ENCODE peak calls at places on chromosomes 16 and 17, in four cellular contexts. One of them, this sample, is unnamed.

GRCh38 chr17:59331929-59332889 is 754 bp downstream of the YPEL2 start:
- DNase-seq in head of caudate nucleus: peak
- DNase-seq in stimulated activated CD8-positive, alpha-beta memory T cell treated with anti-CD3 and anti-CD28 coated beads, Interleukin-4, amount 100 ng/mL, for 1 hour: no peak
- DNase-seq in GM13976: peak
- DNase-seq in this sample: peak

GRCh38 chr16:720507-720989 is 398 bp upstream of the ANTKMT start:
- DNase-seq in head of caudate nucleus: no peak
- DNase-seq in stimulated activated CD8-positive, alpha-beta memory T cell treated with anti-CD3 and anti-CD28 coated beads, Interleukin-4, amount 100 ng/mL, for 1 hour: no peak
- DNase-seq in GM13976: peak
- DNase-seq in this sample: peak

GRCh38 chr17:6554336-6554735 is 2.0 kb downstream of the PITPNM3 start:
- DNase-seq in head of caudate nucleus: no peak
- DNase-seq in stimulated activated CD8-positive, alpha-beta memory T cell treated with anti-CD3 and anti-CD28 coated beads, Interleukin-4, amount 100 ng/mL, for 1 hour: no peak
- DNase-seq in GM13976: no peak
- DNase-seq in this sample: no peak

GRCh38 chr16:48132696-48133095 is 23.1 kb downstream of the ABCC12 start:
- DNase-seq in head of caudate nucleus: no peak
- DNase-seq in stimulated activated CD8-positive, alpha-beta memory T cell treated with anti-CD3 and anti-CD28 coated beads, Interleukin-4, amount 100 ng/mL, for 1 hour: no peak
- DNase-seq in GM13976: no peak
- DNase-seq in this sample: no peak

GRCh38 chr16:21626659-21627277 is 25.6 kb downstream of the IGSF6 start:
- DNase-seq in head of caudate nucleus: peak
- DNase-seq in stimulated activated CD8-positive, alpha-beta memory T cell treated with anti-CD3 and anti-CD28 coated beads, Interleukin-4, amount 100 ng/mL, for 1 hour: no peak
- DNase-seq in GM13976: no peak
- DNase-seq in this sample: peak

GRCh38 chr16:80543162-80543561 is 2.4 kb downstream of the DYNLRB2 start:
- DNase-seq in head of caudate nucleus: no peak
- DNase-seq in stimulated activated CD8-positive, alpha-beta memory T cell treated with anti-CD3 and anti-CD28 coated beads, Interleukin-4, amount 100 ng/mL, for 1 hour: no peak
- DNase-seq in GM13976: no peak
- DNase-seq in this sample: no peak

GRCh38 chr16:6160871-6161270 is 1063.3 kb upstream of the EEF2KMT start:
- DNase-seq in head of caudate nucleus: no peak
- DNase-seq in stimulated activated CD8-positive, alpha-beta memory T cell treated with anti-CD3 and anti-CD28 coated beads, Interleukin-4, amount 100 ng/mL, for 1 hour: no peak
- DNase-seq in GM13976: no peak
- DNase-seq in this sample: peak

GRCh38 chr16:3625331-3625730 is 13.9 kb upstream of the SLX4 start:
- DNase-seq in head of caudate nucleus: no peak
- DNase-seq in stimulated activated CD8-positive, alpha-beta memory T cell treated with anti-CD3 and anti-CD28 coated beads, Interleukin-4, amount 100 ng/mL, for 1 hour: no peak
- DNase-seq in GM13976: no peak
- DNase-seq in this sample: no peak

GRCh38 chr16:89904606-89905510 is 13.8 kb upstream of the MC1R start:
- DNase-seq in head of caudate nucleus: no peak
- DNase-seq in stimulated activated CD8-positive, alpha-beta memory T cell treated with anti-CD3 and anti-CD28 coated beads, Interleukin-4, amount 100 ng/mL, for 1 hour: no peak
- DNase-seq in GM13976: no peak
- DNase-seq in this sample: no peak

GRCh38 chr17:1720856-1721386 is 3.6 kb upstream of the WDR81 start:
- DNase-seq in head of caudate nucleus: peak
- DNase-seq in stimulated activated CD8-positive, alpha-beta memory T cell treated with anti-CD3 and anti-CD28 coated beads, Interleukin-4, amount 100 ng/mL, for 1 hour: peak
- DNase-seq in GM13976: peak
- DNase-seq in this sample: peak

GRCh38 chr17:75370288-75370687 is 35.2 kb downstream of the GRB2 start:
- DNase-seq in head of caudate nucleus: peak
- DNase-seq in stimulated activated CD8-positive, alpha-beta memory T cell treated with anti-CD3 and anti-CD28 coated beads, Interleukin-4, amount 100 ng/mL, for 1 hour: no peak
- DNase-seq in GM13976: no peak
- DNase-seq in this sample: no peak

GRCh38 chr16:24071990-24072389 is 184.1 kb upstream of the CACNG3 start:
- DNase-seq in head of caudate nucleus: no peak
- DNase-seq in stimulated activated CD8-positive, alpha-beta memory T cell treated with anti-CD3 and anti-CD28 coated beads, Interleukin-4, amount 100 ng/mL, for 1 hour: no peak
- DNase-seq in GM13976: no peak
- DNase-seq in this sample: no peak

GRCh38 chr17:74513987-74514631 is 17.2 kb downstream of the CD300LB start:
- DNase-seq in head of caudate nucleus: no peak
- DNase-seq in stimulated activated CD8-positive, alpha-beta memory T cell treated with anti-CD3 and anti-CD28 coated beads, Interleukin-4, amount 100 ng/mL, for 1 hour: peak
- DNase-seq in GM13976: no peak
- DNase-seq in this sample: peak

GRCh38 chr17:1641065-1641403 is 4.5 kb downstream of the SCARF1 start:
- DNase-seq in head of caudate nucleus: no peak
- DNase-seq in stimulated activated CD8-positive, alpha-beta memory T cell treated with anti-CD3 and anti-CD28 coated beads, Interleukin-4, amount 100 ng/mL, for 1 hour: no peak
- DNase-seq in GM13976: no peak
- DNase-seq in this sample: no peak

GRCh38 chr16:1774456-1774795 is 1.5 kb upstream of the MRPS34 start:
- DNase-seq in head of caudate nucleus: no peak
- DNase-seq in stimulated activated CD8-positive, alpha-beta memory T cell treated with anti-CD3 and anti-CD28 coated beads, Interleukin-4, amount 100 ng/mL, for 1 hour: no peak
- DNase-seq in GM13976: no peak
- DNase-seq in this sample: no peak

GRCh38 chr16:73166972-73167550 is 119.1 kb upstream of the ZFHX3 start:
- DNase-seq in head of caudate nucleus: no peak
- DNase-seq in stimulated activated CD8-positive, alpha-beta memory T cell treated with anti-CD3 and anti-CD28 coated beads, Interleukin-4, amount 100 ng/mL, for 1 hour: no peak
- DNase-seq in GM13976: no peak
- DNase-seq in this sample: no peak

GRCh38 chr17:28041844-28042656 is 427 bp upstream of the NLK start:
- DNase-seq in head of caudate nucleus: no peak
- DNase-seq in stimulated activated CD8-positive, alpha-beta memory T cell treated with anti-CD3 and anti-CD28 coated beads, Interleukin-4, amount 100 ng/mL, for 1 hour: no peak
- DNase-seq in GM13976: no peak
- DNase-seq in this sample: no peak

GRCh38 chr17:61498595-61498994 is 46.4 kb downstream of the TBX4 start:
- DNase-seq in head of caudate nucleus: no peak
- DNase-seq in stimulated activated CD8-positive, alpha-beta memory T cell treated with anti-CD3 and anti-CD28 coated beads, Interleukin-4, amount 100 ng/mL, for 1 hour: no peak
- DNase-seq in GM13976: no peak
- DNase-seq in this sample: no peak

GRCh38 chr16:65728172-65728571 is 606.3 kb upstream of the CDH11 start:
- DNase-seq in head of caudate nucleus: no peak
- DNase-seq in stimulated activated CD8-positive, alpha-beta memory T cell treated with anti-CD3 and anti-CD28 coated beads, Interleukin-4, amount 100 ng/mL, for 1 hour: no peak
- DNase-seq in GM13976: no peak
- DNase-seq in this sample: no peak

GRCh38 chr16:47787695-47788094 is 326.6 kb downstream of the PHKB start:
- DNase-seq in head of caudate nucleus: no peak
- DNase-seq in stimulated activated CD8-positive, alpha-beta memory T cell treated with anti-CD3 and anti-CD28 coated beads, Interleukin-4, amount 100 ng/mL, for 1 hour: no peak
- DNase-seq in GM13976: no peak
- DNase-seq in this sample: no peak

GRCh38 chr16:71807905-71808592 is 585 bp downstream of the AP1G1 start:
- DNase-seq in head of caudate nucleus: peak
- DNase-seq in stimulated activated CD8-positive, alpha-beta memory T cell treated with anti-CD3 and anti-CD28 coated beads, Interleukin-4, amount 100 ng/mL, for 1 hour: peak
- DNase-seq in GM13976: peak
- DNase-seq in this sample: peak

GRCh38 chr17:73645050-73645871 is 1.0 kb upstream of the SDK2 start:
- DNase-seq in head of caudate nucleus: peak
- DNase-seq in stimulated activated CD8-positive, alpha-beta memory T cell treated with anti-CD3 and anti-CD28 coated beads, Interleukin-4, amount 100 ng/mL, for 1 hour: no peak
- DNase-seq in GM13976: peak
- DNase-seq in this sample: peak

GRCh38 chr16:9800180-9800738 is 382.0 kb downstream of the GRIN2A start:
- DNase-seq in head of caudate nucleus: no peak
- DNase-seq in stimulated activated CD8-positive, alpha-beta memory T cell treated with anti-CD3 and anti-CD28 coated beads, Interleukin-4, amount 100 ng/mL, for 1 hour: no peak
- DNase-seq in GM13976: no peak
- DNase-seq in this sample: no peak

GRCh38 chr17:31535581-31535981 is 144.1 kb downstream of the RAB11FIP4 start:
- DNase-seq in head of caudate nucleus: no peak
- DNase-seq in stimulated activated CD8-positive, alpha-beta memory T cell treated with anti-CD3 and anti-CD28 coated beads, Interleukin-4, amount 100 ng/mL, for 1 hour: no peak
- DNase-seq in GM13976: peak
- DNase-seq in this sample: no peak

GRCh38 chr16:9683677-9684076 is 498.6 kb downstream of the GRIN2A start:
- DNase-seq in head of caudate nucleus: no peak
- DNase-seq in stimulated activated CD8-positive, alpha-beta memory T cell treated with anti-CD3 and anti-CD28 coated beads, Interleukin-4, amount 100 ng/mL, for 1 hour: no peak
- DNase-seq in GM13976: no peak
- DNase-seq in this sample: no peak

GRCh38 chr17:72816406-72816805 is 276.1 kb downstream of the SLC39A11 start:
- DNase-seq in head of caudate nucleus: no peak
- DNase-seq in stimulated activated CD8-positive, alpha-beta memory T cell treated with anti-CD3 and anti-CD28 coated beads, Interleukin-4, amount 100 ng/mL, for 1 hour: no peak
- DNase-seq in GM13976: no peak
- DNase-seq in this sample: no peak

GRCh38 chr17:63611354-63611753 is 10.7 kb downstream of the TACO1 start:
- DNase-seq in head of caudate nucleus: no peak
- DNase-seq in stimulated activated CD8-positive, alpha-beta memory T cell treated with anti-CD3 and anti-CD28 coated beads, Interleukin-4, amount 100 ng/mL, for 1 hour: no peak
- DNase-seq in GM13976: no peak
- DNase-seq in this sample: no peak

GRCh38 chr16:85894266-85894665 is 4.7 kb upstream of the IRF8 start:
- DNase-seq in head of caudate nucleus: no peak
- DNase-seq in stimulated activated CD8-positive, alpha-beta memory T cell treated with anti-CD3 and anti-CD28 coated beads, Interleukin-4, amount 100 ng/mL, for 1 hour: no peak
- DNase-seq in GM13976: no peak
- DNase-seq in this sample: no peak

GRCh38 chr17:74466785-74467158 is 338 bp downstream of the CD300A start:
- DNase-seq in head of caudate nucleus: no peak
- DNase-seq in stimulated activated CD8-positive, alpha-beta memory T cell treated with anti-CD3 and anti-CD28 coated beads, Interleukin-4, amount 100 ng/mL, for 1 hour: no peak
- DNase-seq in GM13976: no peak
- DNase-seq in this sample: no peak

GRCh38 chr16:70453891-70454220 is 539 bp upstream of the FCSK start:
- DNase-seq in head of caudate nucleus: peak
- DNase-seq in stimulated activated CD8-positive, alpha-beta memory T cell treated with anti-CD3 and anti-CD28 coated beads, Interleukin-4, amount 100 ng/mL, for 1 hour: no peak
- DNase-seq in GM13976: no peak
- DNase-seq in this sample: no peak

GRCh38 chr17:19750835-19751234 is 2.7 kb upstream of the ALDH3A1 start:
- DNase-seq in head of caudate nucleus: no peak
- DNase-seq in stimulated activated CD8-positive, alpha-beta memory T cell treated with anti-CD3 and anti-CD28 coated beads, Interleukin-4, amount 100 ng/mL, for 1 hour: no peak
- DNase-seq in GM13976: no peak
- DNase-seq in this sample: no peak

This sample was measured in Caki2.